ENCODE peak calls at places on chromosomes 12 and 14, in four cellular contexts. M, T, Q and S are unnamed samples.

GRCh38 chr14:81436296-81437138 is 36.4 kb upstream of the STON2 start:
- DNase-seq in Q (peak; percentile 88), T (peak; percentile 92), M (peak; percentile 56), S (no peak)

GRCh38 chr12:16520328-16520727 is 85.6 kb downstream of the LMO3 start:
- DNase-seq in T (no peak), M (no peak), Q (no peak), S (no peak)

GRCh38 chr12:21677622-21678277 is 20.1 kb upstream of the LDHB start:
- DNase-seq in M (no peak), Q (no peak), T (no peak), S (no peak)

GRCh38 chr14:89221109-89221508 is 195.9 kb downstream of the FOXN3 start:
- DNase-seq in M (peak; percentile 86), Q (no peak), T (no peak), S (no peak)

GRCh38 chr12:26044007-26044394 is 80.8 kb downstream of the BHLHE41 start:
- DNase-seq in Q (no peak), M (no peak), T (no peak), S (no peak)

GRCh38 chr12:13088503-13088902 is 15.0 kb downstream of the GSG1 start:
- DNase-seq in M (no peak), Q (no peak), T (peak; percentile 92), S (no peak)

GRCh38 chr12:53049582-53050318 is at the start of gene TNS2:
- DNase-seq in M (peak; percentile 81), Q (peak; percentile 91), T (peak; percentile 82), S (no peak)

GRCh38 chr14:88592016-88592415 is 29.2 kb downstream of the ZC3H14 start:
- DNase-seq in T (no peak), M (peak; percentile 6), Q (no peak), S (no peak)

GRCh38 chr12:15146585-15146984 is 74.6 kb downstream of the RERG start:
- DNase-seq in Q (no peak), M (no peak), T (peak; percentile 18), S (no peak)

GRCh38 chr12:70719672-70720420 is 82.6 kb upstream of the PTPRB start:
- DNase-seq in T (peak; percentile 75), Q (peak; percentile 33), M (peak; percentile 83), S (no peak)

GRCh38 chr12:106296179-106296877 is 6.2 kb upstream of the TCP11L2 start:
- DNase-seq in M (no peak), T (no peak), Q (no peak), S (no peak)

GRCh38 chr12:91813701-91814100 is 331.9 kb downstream of the BTG1 start:
- DNase-seq in Q (no peak), T (no peak), M (no peak), S (no peak)

GRCh38 chr14:66600416-66600815 is 92.5 kb downstream of the GPHN start:
- DNase-seq in M (peak; percentile 24), T (no peak), Q (no peak), S (no peak)

GRCh38 chr12:91189526-91189925 is 6.9 kb upstream of the DCN start:
- DNase-seq in T (no peak), Q (no peak), M (no peak), S (no peak)

GRCh38 chr14:90795744-90796143 is 20.5 kb downstream of the TTC7B start:
- DNase-seq in M (peak; percentile 92), T (peak; percentile 32), Q (no peak), S (no peak)

GRCh38 chr12:480831-481230 is 21.1 kb downstream of the B4GALNT3 start:
- DNase-seq in M (peak; percentile 21), Q (peak; percentile 70), T (no peak), S (no peak)

GRCh38 chr12:2332266-2332665 is 279.5 kb downstream of the CACNA1C start:
- DNase-seq in T (no peak), M (peak; percentile 51), Q (no peak), S (no peak)

GRCh38 chr14:21107360-21107781 is 6.5 kb downstream of the TMEM253 start:
- DNase-seq in T (no peak), Q (no peak), M (no peak), S (no peak)

GRCh38 chr12:111823891-111824290 is 18.1 kb upstream of the MAPKAPK5 start:
- DNase-seq in T (no peak), M (no peak), Q (no peak), S (no peak)

GRCh38 chr12:89212339-89212771 is 139.9 kb downstream of the DUSP6 start:
- DNase-seq in Q (peak; percentile 38), T (no peak), M (peak; percentile 85), S (no peak)

GRCh38 chr14:95303107-95303506 is 16.6 kb downstream of the CLMN start:
- DNase-seq in M (no peak), T (no peak), Q (no peak), S (no peak)

GRCh38 chr12:71599213-71599612 is 64.4 kb downstream of the ZFC3H1 start:
- DNase-seq in T (no peak), Q (no peak), M (no peak), S (no peak)

GRCh38 chr12:123160801-123161487 is 10.1 kb upstream of the PITPNM2 start:
- DNase-seq in M (no peak), Q (no peak), T (no peak), S (no peak)

GRCh38 chr12:31106101-31106803 is 32.6 kb downstream of the DDX11 start:
- DNase-seq in T (no peak), M (no peak), Q (no peak), S (no peak)

GRCh38 chr12:113475451-113476085 is 3.9 kb upstream of the LHX5 start:
- DNase-seq in T (peak; percentile 63), M (no peak), Q (no peak), S (no peak)

GRCh38 chr12:70920251-70920851 is at the start of gene PTPRR:
- DNase-seq in T (peak; percentile 81), M (no peak), Q (no peak), S (no peak)

GRCh38 chr14:80316426-80316825 is 105.1 kb upstream of the DIO2 start:
- DNase-seq in T (no peak), M (no peak), Q (no peak), S (no peak)

GRCh38 chr12:62908667-62909066 is 26.3 kb downstream of the PPM1H start:
- DNase-seq in T (no peak), M (no peak), Q (no peak), S (no peak)

DNA sequence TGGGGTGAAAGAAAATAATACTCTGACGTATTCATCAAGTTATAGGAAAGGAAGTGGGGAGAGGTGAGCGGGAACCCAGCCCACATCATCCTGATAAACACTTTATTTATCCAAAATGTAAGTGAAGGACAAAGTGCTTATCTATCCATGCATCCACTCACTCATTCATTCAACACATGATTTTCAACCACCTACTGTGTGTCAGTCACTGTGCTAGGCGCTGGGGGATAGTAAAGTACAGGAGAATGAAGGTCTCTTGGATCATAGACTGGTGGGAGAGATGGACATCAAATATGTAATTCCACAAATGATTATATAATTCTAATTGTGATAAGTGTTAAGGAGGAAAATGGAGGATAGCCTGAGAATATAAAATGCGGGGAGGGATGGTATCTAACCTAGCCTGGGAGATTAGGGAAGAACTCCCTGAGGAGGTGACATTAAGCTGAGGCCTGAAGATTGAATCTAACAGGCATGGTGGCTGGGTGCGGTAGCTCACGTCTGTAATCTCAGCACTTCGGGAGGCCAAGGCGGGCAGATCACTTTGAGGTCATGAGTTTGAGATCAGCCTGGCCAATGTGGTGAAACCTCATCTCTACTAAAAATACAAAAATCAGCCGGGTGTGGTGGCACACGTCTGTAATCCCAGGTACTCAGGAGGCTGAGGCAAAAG is 41.3 kb upstream of the CHST11 start:
- DNase-seq in Q (no peak), T (no peak), M (no peak), S (no peak)
- H3K4me3 ChIP-seq in Q (no peak overlapping the region), T (no peak overlapping the region), M (no peak overlapping the region), S (no peak overlapping the region)

DNA sequence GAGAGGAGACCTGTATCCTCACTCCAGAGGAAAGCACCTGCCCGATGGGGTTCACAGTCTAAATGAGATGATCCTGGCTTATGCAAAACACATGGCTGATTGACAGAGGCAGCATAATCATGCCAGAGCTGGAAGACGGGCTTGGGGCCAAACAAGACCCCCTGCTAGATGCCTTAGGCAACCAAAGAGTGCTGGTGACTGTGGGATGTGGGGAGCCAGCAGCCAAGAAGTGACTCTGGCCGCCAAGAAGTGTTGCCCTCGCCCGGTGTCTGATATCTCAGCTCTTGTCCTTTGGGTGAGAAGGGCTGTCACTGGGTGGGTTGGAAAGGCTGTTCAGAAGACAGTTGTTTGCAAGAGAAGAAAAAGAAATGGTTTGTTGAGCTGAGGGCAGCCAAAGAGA is 56.7 kb downstream of the PLEKHG3 start:
- DNase-seq in Q (no peak), T (no peak), M (no peak), S (no peak)
- H3K27ac ChIP-seq in Q (no peak overlapping the region), T (no peak overlapping the region), M (no peak overlapping the region), S (no peak overlapping the region)

GRCh38 chr12:48489012-48489411 is 6.7 kb downstream of the C12orf54 start:
- DNase-seq in Q (no peak), T (no peak), M (no peak), S (no peak)
- H3K4me3 ChIP-seq in Q (no peak overlapping the region), T (no peak overlapping the region), M (no peak overlapping the region), S (no peak overlapping the region)

GRCh38 chr12:50518129-50518528 is 13.3 kb downstream of the DIP2B start:
- DNase-seq in T (no peak), Q (no peak), M (no peak), S (peak; percentile 24)
- H3K27ac ChIP-seq in T (no peak overlapping the region), Q (no peak overlapping the region), M (peak overlapping the region; percentile 92), S (peak overlapping the region; percentile 78)

GRCh38 chr12:54412348-54412747 is 6.7 kb downstream of the ITGA5 start:
- DNase-seq in Q (no peak), M (peak; percentile 41), T (no peak), S (no peak)
- H3K4me3 ChIP-seq in Q (peak overlapping the region; percentile 36), M (peak overlapping the region; percentile 62), T (no peak overlapping the region), S (peak overlapping the region; percentile 6)